ENCODE peak calls at places on chromosomes 3 and 15, in eight cellular contexts. One of them, this sample, is unnamed.

GRCh38 chr15:38398134-38398533 is 55.8 kb upstream of the FAM98B start:
- DNase-seq in coronary artery: no peak
- DNase-seq in right atrium auricular region: peak
- DNase-seq in dorsolateral prefrontal cortex: no peak
- DNase-seq in GM19239: no peak
- DNase-seq in EL: peak
- DNase-seq in A172: peak
- DNase-seq in occipital lobe: no peak
- DNase-seq in this sample: no peak

GRCh38 chr3:119184808-119185690 is 11.7 kb downstream of the UPK1B start:
- DNase-seq in coronary artery: no peak
- DNase-seq in right atrium auricular region: no peak
- DNase-seq in dorsolateral prefrontal cortex: no peak
- DNase-seq in GM19239: no peak
- DNase-seq in EL: peak
- DNase-seq in A172: no peak
- DNase-seq in occipital lobe: no peak
- DNase-seq in this sample: no peak

GRCh38 chr3:11498646-11499045 is 145.1 kb downstream of the VGLL4 start:
- DNase-seq in coronary artery: no peak
- DNase-seq in right atrium auricular region: no peak
- DNase-seq in dorsolateral prefrontal cortex: no peak
- DNase-seq in GM19239: no peak
- DNase-seq in EL: peak
- DNase-seq in A172: peak
- DNase-seq in occipital lobe: no peak
- DNase-seq in this sample: no peak

GRCh38 chr3:58783845-58784244 is 117.3 kb upstream of the FAM3D start:
- DNase-seq in coronary artery: no peak
- DNase-seq in right atrium auricular region: no peak
- DNase-seq in dorsolateral prefrontal cortex: no peak
- DNase-seq in GM19239: no peak
- DNase-seq in EL: no peak
- DNase-seq in A172: no peak
- DNase-seq in occipital lobe: no peak
- DNase-seq in this sample: no peak

GRCh38 chr3:105923151-105923550 is 54.3 kb upstream of the CBLB start:
- DNase-seq in coronary artery: no peak
- DNase-seq in right atrium auricular region: no peak
- DNase-seq in dorsolateral prefrontal cortex: no peak
- DNase-seq in GM19239: no peak
- DNase-seq in EL: no peak
- DNase-seq in A172: no peak
- DNase-seq in occipital lobe: no peak
- DNase-seq in this sample: no peak

GRCh38 chr15:78438595-78439285 is 724 bp downstream of the IREB2 start:
- DNase-seq in coronary artery: peak
- DNase-seq in right atrium auricular region: no peak
- DNase-seq in dorsolateral prefrontal cortex: peak
- DNase-seq in GM19239: no peak
- DNase-seq in EL: peak
- DNase-seq in A172: no peak
- DNase-seq in occipital lobe: peak
- DNase-seq in this sample: peak

GRCh38 chr15:27770086-27770607 is 329.0 kb downstream of the OCA2 start:
- DNase-seq in coronary artery: no peak
- DNase-seq in right atrium auricular region: no peak
- DNase-seq in dorsolateral prefrontal cortex: no peak
- DNase-seq in GM19239: no peak
- DNase-seq in EL: no peak
- DNase-seq in A172: no peak
- DNase-seq in occipital lobe: no peak
- DNase-seq in this sample: no peak

GRCh38 chr3:73037369-73037699 is 24.1 kb upstream of the EBLN2 start:
- DNase-seq in coronary artery: no peak
- DNase-seq in right atrium auricular region: no peak
- DNase-seq in dorsolateral prefrontal cortex: no peak
- DNase-seq in GM19239: no peak
- DNase-seq in EL: peak
- DNase-seq in A172: peak
- DNase-seq in occipital lobe: no peak
- DNase-seq in this sample: no peak

GRCh38 chr15:100779331-100780207 is 100.1 kb upstream of the ALDH1A3 start:
- DNase-seq in coronary artery: peak
- DNase-seq in right atrium auricular region: peak
- DNase-seq in dorsolateral prefrontal cortex: no peak
- DNase-seq in GM19239: no peak
- DNase-seq in EL: no peak
- DNase-seq in A172: no peak
- DNase-seq in occipital lobe: no peak
- DNase-seq in this sample: no peak

GRCh38 chr15:68620721-68621528 is 42.1 kb downstream of the CORO2B start:
- DNase-seq in coronary artery: peak
- DNase-seq in right atrium auricular region: peak
- DNase-seq in dorsolateral prefrontal cortex: peak
- DNase-seq in GM19239: no peak
- DNase-seq in EL: peak
- DNase-seq in A172: no peak
- DNase-seq in occipital lobe: peak
- DNase-seq in this sample: no peak

GRCh38 chr3:180321534-180321933 is 280.4 kb upstream of the TTC14 start:
- DNase-seq in coronary artery: no peak
- DNase-seq in right atrium auricular region: no peak
- DNase-seq in dorsolateral prefrontal cortex: no peak
- DNase-seq in GM19239: no peak
- DNase-seq in EL: no peak
- DNase-seq in A172: no peak
- DNase-seq in occipital lobe: no peak
- DNase-seq in this sample: no peak

GRCh38 chr3:179410317-179410716 is 41.0 kb downstream of the GNB4 start:
- DNase-seq in coronary artery: no peak
- DNase-seq in right atrium auricular region: no peak
- DNase-seq in dorsolateral prefrontal cortex: no peak
- DNase-seq in GM19239: no peak
- DNase-seq in EL: peak
- DNase-seq in A172: no peak
- DNase-seq in occipital lobe: no peak
- DNase-seq in this sample: no peak

GRCh38 chr15:50929062-50929461 is 20.6 kb downstream of the AP4E1 start:
- DNase-seq in coronary artery: no peak
- DNase-seq in right atrium auricular region: no peak
- DNase-seq in dorsolateral prefrontal cortex: no peak
- DNase-seq in GM19239: no peak
- DNase-seq in EL: no peak
- DNase-seq in A172: no peak
- DNase-seq in occipital lobe: no peak
- DNase-seq in this sample: no peak

GRCh38 chr3:125294414-125294813 is 80.7 kb downstream of the ZNF148 start:
- DNase-seq in coronary artery: no peak
- DNase-seq in right atrium auricular region: no peak
- DNase-seq in dorsolateral prefrontal cortex: no peak
- DNase-seq in GM19239: no peak
- DNase-seq in EL: no peak
- DNase-seq in A172: no peak
- DNase-seq in occipital lobe: no peak
- DNase-seq in this sample: no peak

GRCh38 chr15:31347981-31348803 is 21.6 kb downstream of the KLF13 start:
- DNase-seq in coronary artery: no peak
- DNase-seq in right atrium auricular region: no peak
- DNase-seq in dorsolateral prefrontal cortex: no peak
- DNase-seq in GM19239: no peak
- DNase-seq in EL: no peak
- DNase-seq in A172: no peak
- DNase-seq in occipital lobe: no peak
- DNase-seq in this sample: no peak

GRCh38 chr3:185837409-185837808 is 12.6 kb upstream of the IGF2BP2 start:
- DNase-seq in coronary artery: no peak
- DNase-seq in right atrium auricular region: no peak
- DNase-seq in dorsolateral prefrontal cortex: no peak
- DNase-seq in GM19239: no peak
- DNase-seq in EL: no peak
- DNase-seq in A172: no peak
- DNase-seq in occipital lobe: no peak
- DNase-seq in this sample: no peak

GRCh38 chr15:88657326-88658069 is 18.7 kb downstream of the ISG20 start:
- DNase-seq in coronary artery: peak
- DNase-seq in right atrium auricular region: peak
- DNase-seq in dorsolateral prefrontal cortex: no peak
- DNase-seq in GM19239: no peak
- DNase-seq in EL: peak
- DNase-seq in A172: peak
- DNase-seq in occipital lobe: no peak
- DNase-seq in this sample: peak

GRCh38 chr3:131541288-131541687 is 38.5 kb upstream of the MRPL3 start:
- DNase-seq in coronary artery: no peak
- DNase-seq in right atrium auricular region: no peak
- DNase-seq in dorsolateral prefrontal cortex: no peak
- DNase-seq in GM19239: no peak
- DNase-seq in EL: no peak
- DNase-seq in A172: no peak
- DNase-seq in occipital lobe: no peak
- DNase-seq in this sample: no peak

GRCh38 chr3:66499881-66500574 is 794 bp downstream of the LRIG1 start:
- DNase-seq in coronary artery: peak
- DNase-seq in right atrium auricular region: no peak
- DNase-seq in dorsolateral prefrontal cortex: no peak
- DNase-seq in GM19239: no peak
- DNase-seq in EL: peak
- DNase-seq in A172: no peak
- DNase-seq in occipital lobe: peak
- DNase-seq in this sample: peak

GRCh38 chr3:32568953-32569352 is 1.7 kb downstream of the DYNC1LI1 start:
- DNase-seq in coronary artery: no peak
- DNase-seq in right atrium auricular region: no peak
- DNase-seq in dorsolateral prefrontal cortex: no peak
- DNase-seq in GM19239: no peak
- DNase-seq in EL: no peak
- DNase-seq in A172: no peak
- DNase-seq in occipital lobe: no peak
- DNase-seq in this sample: no peak

GRCh38 chr15:70102827-70103226 is 5.1 kb upstream of the TLE3 start:
- DNase-seq in coronary artery: no peak
- DNase-seq in right atrium auricular region: no peak
- DNase-seq in dorsolateral prefrontal cortex: no peak
- DNase-seq in GM19239: no peak
- DNase-seq in EL: no peak
- DNase-seq in A172: no peak
- DNase-seq in occipital lobe: no peak
- DNase-seq in this sample: no peak

GRCh38 chr3:9696480-9697220 is 7.0 kb upstream of the CPNE9 start:
- DNase-seq in coronary artery: no peak
- DNase-seq in right atrium auricular region: no peak
- DNase-seq in dorsolateral prefrontal cortex: no peak
- DNase-seq in GM19239: no peak
- DNase-seq in EL: no peak
- DNase-seq in A172: no peak
- DNase-seq in occipital lobe: no peak
- DNase-seq in this sample: no peak

GRCh38 chr3:133487920-133488540 is 85.5 kb upstream of the CDV3 start:
- DNase-seq in coronary artery: no peak
- DNase-seq in right atrium auricular region: no peak
- DNase-seq in dorsolateral prefrontal cortex: no peak
- DNase-seq in GM19239: no peak
- DNase-seq in EL: peak
- DNase-seq in A172: no peak
- DNase-seq in occipital lobe: no peak
- DNase-seq in this sample: no peak

GRCh38 chr15:79878078-79878705 is 18.6 kb downstream of the MTHFS start:
- DNase-seq in coronary artery: no peak
- DNase-seq in right atrium auricular region: no peak
- DNase-seq in dorsolateral prefrontal cortex: no peak
- DNase-seq in GM19239: no peak
- DNase-seq in EL: no peak
- DNase-seq in A172: no peak
- DNase-seq in occipital lobe: no peak
- DNase-seq in this sample: no peak

GRCh38 chr3:49724586-49724985 is 835 bp upstream of the GMPPB start:
- DNase-seq in coronary artery: peak
- DNase-seq in right atrium auricular region: no peak
- DNase-seq in dorsolateral prefrontal cortex: no peak
- DNase-seq in GM19239: no peak
- DNase-seq in EL: no peak
- DNase-seq in A172: no peak
- DNase-seq in occipital lobe: no peak
- DNase-seq in this sample: no peak

GRCh38 chr15:88932875-88933330 is 19.7 kb upstream of the MFGE8 start:
- DNase-seq in coronary artery: no peak
- DNase-seq in right atrium auricular region: no peak
- DNase-seq in dorsolateral prefrontal cortex: no peak
- DNase-seq in GM19239: no peak
- DNase-seq in EL: no peak
- DNase-seq in A172: no peak
- DNase-seq in occipital lobe: no peak
- DNase-seq in this sample: no peak

GRCh38 chr3:9715764-9716437 is 12.3 kb downstream of the CPNE9 start:
- DNase-seq in coronary artery: no peak
- DNase-seq in right atrium auricular region: peak
- DNase-seq in dorsolateral prefrontal cortex: peak
- DNase-seq in GM19239: no peak
- DNase-seq in EL: peak
- DNase-seq in A172: peak
- DNase-seq in occipital lobe: peak
- DNase-seq in this sample: no peak

GRCh38 chr3:64687781-64688515 is at the start of gene ADAMTS9:
- DNase-seq in coronary artery: peak
- DNase-seq in right atrium auricular region: peak
- DNase-seq in dorsolateral prefrontal cortex: peak
- DNase-seq in GM19239: no peak
- DNase-seq in EL: peak
- DNase-seq in A172: peak
- DNase-seq in occipital lobe: peak
- DNase-seq in this sample: peak

GRCh38 chr15:65632780-65633384 is 11.1 kb downstream of the SLC24A1 start:
- DNase-seq in coronary artery: no peak
- DNase-seq in right atrium auricular region: no peak
- DNase-seq in dorsolateral prefrontal cortex: no peak
- DNase-seq in GM19239: no peak
- DNase-seq in EL: no peak
- DNase-seq in A172: no peak
- DNase-seq in occipital lobe: no peak
- DNase-seq in this sample: no peak

GRCh38 chr3:16639806-16640205 is 34.6 kb upstream of the DAZL start:
- DNase-seq in coronary artery: no peak
- DNase-seq in right atrium auricular region: no peak
- DNase-seq in dorsolateral prefrontal cortex: no peak
- DNase-seq in GM19239: no peak
- DNase-seq in EL: no peak
- DNase-seq in A172: no peak
- DNase-seq in occipital lobe: no peak
- DNase-seq in this sample: no peak

GRCh38 chr3:99126291-99126690 is 224.8 kb upstream of the DCBLD2 start:
- DNase-seq in coronary artery: no peak
- DNase-seq in right atrium auricular region: no peak
- DNase-seq in dorsolateral prefrontal cortex: no peak
- DNase-seq in GM19239: no peak
- DNase-seq in EL: no peak
- DNase-seq in A172: peak
- DNase-seq in occipital lobe: no peak
- DNase-seq in this sample: no peak

GRCh38 chr3:187737401-187738088 is 7.7 kb downstream of the BCL6 start:
- DNase-seq in coronary artery: peak
- DNase-seq in right atrium auricular region: peak
- DNase-seq in dorsolateral prefrontal cortex: no peak
- DNase-seq in GM19239: no peak
- DNase-seq in EL: peak
- DNase-seq in A172: peak
- DNase-seq in occipital lobe: peak
- DNase-seq in this sample: peak

GRCh38 chr15:45795487-45796069 is 160.7 kb downstream of the SQOR start:
- DNase-seq in coronary artery: no peak
- DNase-seq in right atrium auricular region: no peak
- DNase-seq in dorsolateral prefrontal cortex: no peak
- DNase-seq in GM19239: no peak
- DNase-seq in EL: peak
- DNase-seq in A172: peak
- DNase-seq in occipital lobe: no peak
- DNase-seq in this sample: peak

GRCh38 chr3:98501270-98501669 is 3.8 kb downstream of the OR5K2 start:
- DNase-seq in coronary artery: no peak
- DNase-seq in right atrium auricular region: no peak
- DNase-seq in dorsolateral prefrontal cortex: no peak
- DNase-seq in GM19239: no peak
- DNase-seq in EL: no peak
- DNase-seq in A172: no peak
- DNase-seq in occipital lobe: peak
- DNase-seq in this sample: no peak